ENCODE peak calls at places on chromosome 3, in eight cellular contexts. One of them, this sample, is unnamed.
A peak's percentile ranks its signal among the peaks of the same experiment; 100 is the strongest.

GRCh38 chr3:10002951-10003350 is 16.3 kb upstream of the EMC3 start:
- DNase-seq in IMR-90: no peak
- DNase-seq in mesendoderm: no peak
- DNase-seq in transverse colon: no peak
- DNase-seq in suprapubic skin: no peak
- DNase-seq in PC-3: no peak
- DNase-seq in body of pancreas: peak; percentile 1
- DNase-seq in ovary: no peak
- DNase-seq in this sample: no peak

GRCh38 chr3:186273586-186273985 is 88.4 kb downstream of the DGKG start:
- DNase-seq in suprapubic skin: no peak
- DNase-seq in IMR-90: no peak
- DNase-seq in transverse colon: no peak
- DNase-seq in body of pancreas: no peak
- DNase-seq in ovary: no peak
- DNase-seq in mesendoderm: no peak
- DNase-seq in PC-3: no peak
- DNase-seq in this sample: no peak

GRCh38 chr3:150149651-150150051 is 179.0 kb upstream of the PFN2 start:
- DNase-seq in mesendoderm: no peak
- DNase-seq in body of pancreas: no peak
- DNase-seq in transverse colon: no peak
- DNase-seq in PC-3: peak; percentile 94
- DNase-seq in IMR-90: peak; percentile 93
- DNase-seq in suprapubic skin: no peak
- DNase-seq in ovary: no peak
- DNase-seq in this sample: no peak

GRCh38 chr3:151226088-151226563 is 23.1 kb upstream of the GPR171 start:
- DNase-seq in mesendoderm: peak; percentile 37
- DNase-seq in suprapubic skin: no peak
- DNase-seq in transverse colon: no peak
- DNase-seq in IMR-90: peak; percentile 92
- DNase-seq in ovary: no peak
- DNase-seq in body of pancreas: no peak
- DNase-seq in PC-3: peak; percentile 86
- DNase-seq in this sample: no peak

GRCh38 chr3:106093616-106094015 is 224.8 kb upstream of the CBLB start:
- DNase-seq in mesendoderm: no peak
- DNase-seq in IMR-90: no peak
- DNase-seq in ovary: no peak
- DNase-seq in PC-3: peak; percentile 23
- DNase-seq in body of pancreas: no peak
- DNase-seq in suprapubic skin: no peak
- DNase-seq in transverse colon: no peak
- DNase-seq in this sample: no peak

GRCh38 chr3:8647137-8647970 is 2.8 kb upstream of the SSUH2 start:
- DNase-seq in body of pancreas: no peak
- DNase-seq in ovary: no peak
- DNase-seq in transverse colon: no peak
- DNase-seq in suprapubic skin: no peak
- DNase-seq in IMR-90: no peak
- DNase-seq in PC-3: no peak
- DNase-seq in mesendoderm: no peak
- DNase-seq in this sample: no peak

GRCh38 chr3:158160958-158161357 is 51.1 kb downstream of the RSRC1 start:
- DNase-seq in suprapubic skin: no peak
- DNase-seq in IMR-90: peak; percentile 86
- DNase-seq in body of pancreas: no peak
- DNase-seq in PC-3: peak; percentile 91
- DNase-seq in transverse colon: no peak
- DNase-seq in mesendoderm: no peak
- DNase-seq in ovary: no peak
- DNase-seq in this sample: no peak

GRCh38 chr3:98817546-98817945 is 54.4 kb downstream of the ST3GAL6 start:
- DNase-seq in body of pancreas: no peak
- DNase-seq in suprapubic skin: no peak
- DNase-seq in mesendoderm: peak; percentile 61
- DNase-seq in IMR-90: peak; percentile 59
- DNase-seq in transverse colon: no peak
- DNase-seq in PC-3: peak; percentile 89
- DNase-seq in ovary: no peak
- DNase-seq in this sample: peak; percentile 23

GRCh38 chr3:149145361-149145760 is 15.9 kb downstream of the HPS3 start:
- DNase-seq in PC-3: no peak
- DNase-seq in body of pancreas: no peak
- DNase-seq in mesendoderm: peak; percentile 4
- DNase-seq in transverse colon: no peak
- DNase-seq in ovary: no peak
- DNase-seq in suprapubic skin: no peak
- DNase-seq in IMR-90: no peak
- DNase-seq in this sample: no peak

GRCh38 chr3:63911901-63912767 is at the start of gene SCAANT1:
- DNase-seq in IMR-90: peak; percentile 90
- DNase-seq in ovary: peak; percentile 90
- DNase-seq in transverse colon: peak; percentile 92
- DNase-seq in body of pancreas: peak; percentile 91
- DNase-seq in mesendoderm: peak; percentile 94
- DNase-seq in suprapubic skin: peak; percentile 97
- DNase-seq in PC-3: peak; percentile 68
- DNase-seq in this sample: peak; percentile 80

GRCh38 chr3:192917258-192917507 is 473 bp downstream of the MB21D2 start:
- DNase-seq in mesendoderm: no peak
- DNase-seq in ovary: no peak
- DNase-seq in PC-3: no peak
- DNase-seq in transverse colon: no peak
- DNase-seq in IMR-90: no peak
- DNase-seq in suprapubic skin: no peak
- DNase-seq in body of pancreas: no peak
- DNase-seq in this sample: no peak
- H3K4me1 ChIP-seq in mesendoderm: peaks cover 13% of the 10 kb centered on the region
- H3K4me1 ChIP-seq in ovary: peaks cover 2% of the 10 kb centered on the region
- H3K4me1 ChIP-seq in PC-3: peaks cover 28% of the 10 kb centered on the region
- H3K4me1 ChIP-seq in transverse colon: peaks cover 14% of the 10 kb centered on the region
- H3K4me1 ChIP-seq in IMR-90: peaks cover 5% of the 10 kb centered on the region
- H3K4me1 ChIP-seq in suprapubic skin: peaks cover 18% of the 10 kb centered on the region
- H3K4me1 ChIP-seq in body of pancreas: peaks cover 16% of the 10 kb centered on the region
- H3K4me1 ChIP-seq in this sample: peaks cover 5% of the 10 kb centered on the region

DNA sequence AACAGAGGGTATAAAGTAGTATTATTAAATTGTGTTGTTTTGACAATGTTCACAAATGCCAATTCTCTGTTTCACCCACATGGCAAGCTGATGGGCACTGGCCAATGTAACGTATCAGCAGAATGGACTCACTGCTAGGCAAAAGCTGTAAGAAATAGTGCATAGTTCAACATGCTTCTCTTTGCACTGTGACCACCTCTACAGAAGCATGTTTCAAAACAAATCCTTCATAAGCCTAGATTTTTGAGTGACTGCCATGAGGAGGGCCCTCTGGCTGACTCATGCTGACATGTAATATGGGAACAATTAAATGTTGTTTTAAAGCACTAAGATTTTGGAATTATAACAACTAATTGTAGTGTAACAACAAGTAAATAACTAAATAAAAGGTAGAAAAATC is 3.2 kb downstream of the GBE1 start:
- DNase-seq in transverse colon: no peak
- DNase-seq in ovary: no peak
- DNase-seq in IMR-90: peak; percentile 77
- DNase-seq in mesendoderm: no peak
- DNase-seq in suprapubic skin: no peak
- DNase-seq in PC-3: peak; percentile 61
- DNase-seq in body of pancreas: no peak
- DNase-seq in this sample: no peak
- H3K4me3 ChIP-seq in transverse colon: no peak overlapping the region
- H3K4me3 ChIP-seq in ovary: no peak overlapping the region
- H3K4me3 ChIP-seq in IMR-90: no peak overlapping the region
- H3K4me3 ChIP-seq in mesendoderm: no peak overlapping the region
- H3K4me3 ChIP-seq in suprapubic skin: no peak overlapping the region
- H3K4me3 ChIP-seq in PC-3: no peak overlapping the region
- H3K4me3 ChIP-seq in body of pancreas: no peak overlapping the region
- H3K4me3 ChIP-seq in this sample: no peak overlapping the region

GRCh38 chr3:123376451-123377172 is 72.3 kb downstream of the ADCY5 start:
- DNase-seq in ovary: no peak
- DNase-seq in body of pancreas: no peak
- DNase-seq in PC-3: no peak
- DNase-seq in suprapubic skin: peak; percentile 70
- DNase-seq in mesendoderm: no peak
- DNase-seq in IMR-90: no peak
- DNase-seq in transverse colon: no peak
- DNase-seq in this sample: no peak
- H3K4me1 ChIP-seq in ovary: peaks cover 27% of the 10 kb centered on the region
- H3K4me1 ChIP-seq in body of pancreas: peaks cover 25% of the 10 kb centered on the region
- H3K4me1 ChIP-seq in PC-3: no peaks in the 10 kb centered on the region
- H3K4me1 ChIP-seq in suprapubic skin: no peaks in the 10 kb centered on the region
- H3K4me1 ChIP-seq in mesendoderm: no peaks in the 10 kb centered on the region
- H3K4me1 ChIP-seq in IMR-90: no peaks in the 10 kb centered on the region
- H3K4me1 ChIP-seq in transverse colon: peaks cover 5% of the 10 kb centered on the region
- H3K4me1 ChIP-seq in this sample: peaks cover 12% of the 10 kb centered on the region

GRCh38 chr3:56921573-56922571 is 120.1 kb upstream of the ARHGEF3 start:
- DNase-seq in suprapubic skin: no peak
- DNase-seq in PC-3: no peak
- DNase-seq in mesendoderm: no peak
- DNase-seq in body of pancreas: no peak
- DNase-seq in ovary: no peak
- DNase-seq in transverse colon: no peak
- DNase-seq in IMR-90: peak; percentile 71
- DNase-seq in this sample: no peak
- H3K4me3 ChIP-seq in suprapubic skin: no peak overlapping the region
- H3K4me3 ChIP-seq in PC-3: no peak overlapping the region
- H3K4me3 ChIP-seq in mesendoderm: no peak overlapping the region
- H3K4me3 ChIP-seq in body of pancreas: no peak overlapping the region
- H3K4me3 ChIP-seq in ovary: peak overlapping the region; percentile 24
- H3K4me3 ChIP-seq in transverse colon: no peak overlapping the region
- H3K4me3 ChIP-seq in IMR-90: no peak overlapping the region
- H3K4me3 ChIP-seq in this sample: no peak overlapping the region